ENCODE peak calls at places on chromosomes 1 and 21, in four cellular contexts. R, U, Z and W are unnamed samples.

GRCh38 chr21:25639167-25639921 is at the start of gene JAM2:
- DNase-seq in R (peak), U (no peak), Z (peak), W (peak)

GRCh38 chr1:1143636-1144035 is 27.7 kb upstream of the C1orf159 start:
- DNase-seq in R (no peak), U (no peak), Z (no peak), W (no peak)

GRCh38 chr1:183180634-183181056 is 5.4 kb upstream of the LAMC2 start:
- DNase-seq in R (no peak), U (no peak), Z (peak), W (peak)

GRCh38 chr1:84103197-84103992 is 40.7 kb upstream of the PRKACB start:
- DNase-seq in R (peak), U (no peak), Z (peak), W (peak)

GRCh38 chr1:53094533-53094919 is 32.5 kb downstream of the PODN start:
- DNase-seq in R (no peak), U (no peak), Z (no peak), W (no peak)

GRCh38 chr1:183277821-183278735 is 92.0 kb downstream of the LAMC2 start:
- DNase-seq in R (no peak), U (no peak), Z (peak), W (no peak)

GRCh38 chr1:106768501-106768900 is 288.0 kb upstream of the PRMT6 start:
- DNase-seq in R (no peak), U (no peak), Z (peak), W (no peak)

GRCh38 chr1:111334169-111334568 is 43.5 kb downstream of the CHIA start:
- DNase-seq in R (no peak), U (no peak), Z (peak), W (peak)

GRCh38 chr1:230707732-230708630 is 5.9 kb downstream of the AGT start:
- DNase-seq in R (no peak), U (no peak), Z (no peak), W (no peak)